ENCODE peak calls at places on chromosomes 16 and 17, in seven cellular contexts. L is BJ, E is transverse colon, S is breast epithelium, D is choroid plexus epithelial cell, C is GM20000, V is AG09319. O is an unnamed sample.

GRCh38 chr16:71896688-71897368 is 1.5 kb downstream of the IST1 start:
- DNase-seq in L (no peak), E (no peak), S (no peak), D (no peak), C (no peak), V (no peak), O (no peak)

GRCh38 chr17:44794699-44795413 is 35.2 kb downstream of the GJC1 start:
- DNase-seq in L (peak; percentile 82), E (no peak), S (no peak), D (peak; percentile 78), C (no peak), V (peak; percentile 43), O (no peak)

GRCh38 chr17:75152971-75153853 is 1.1 kb downstream of the JPT1 start:
- DNase-seq in L (no peak), E (peak; percentile 76), S (no peak), D (peak; percentile 33), C (peak; percentile 52), V (no peak), O (peak; percentile 58)

GRCh38 chr17:44655983-44656700 is at the start of gene MEIOC:
- DNase-seq in L (no peak), E (no peak), S (no peak), D (no peak), C (peak; percentile 76), V (no peak), O (no peak)

GRCh38 chr16:89658221-89658879 is 714 bp downstream of the SPATA33 start:
- DNase-seq in L (no peak), E (no peak), S (no peak), D (peak; percentile 15), C (peak; percentile 56), V (no peak), O (peak; percentile 83)

GRCh38 chr16:86398622-86399021 is 111.7 kb upstream of the FOXF1 start:
- DNase-seq in L (no peak), E (no peak), S (no peak), D (peak; percentile 44), C (no peak), V (no peak), O (no peak)

GRCh38 chr16:54512461-54512860 is 225.9 kb upstream of the IRX3 start:
- DNase-seq in L (no peak), E (no peak), S (no peak), D (no peak), C (no peak), V (no peak), O (no peak)

GRCh38 chr16:2475413-2476344 is 752 bp downstream of the TBC1D24 start:
- DNase-seq in L (no peak), E (peak; percentile 44), S (no peak), D (no peak), C (peak; percentile 73), V (no peak), O (no peak)

GRCh38 chr17:77148109-77148958 is 7.6 kb downstream of the SEC14L1 start:
- DNase-seq in L (no peak), E (no peak), S (no peak), D (no peak), C (no peak), V (no peak), O (no peak)

GRCh38 chr16:76639685-76640289 is 362.6 kb downstream of the CNTNAP4 start:
- DNase-seq in L (no peak), E (no peak), S (no peak), D (no peak), C (no peak), V (no peak), O (no peak)

GRCh38 chr17:40303009-40303657 is 5.8 kb upstream of the RARA start:
- DNase-seq in L (no peak), E (peak; percentile 62), S (no peak), D (peak; percentile 81), C (peak; percentile 57), V (peak; percentile 80), O (no peak)

GRCh38 chr16:69397821-69398521 is 12.2 kb upstream of the TERF2 start:
- DNase-seq in L (peak; percentile 14), E (no peak), S (no peak), D (peak; percentile 90), C (no peak), V (no peak), O (no peak)

GRCh38 chr17:81513669-81514484 is 1.3 kb upstream of the ACTG1 start:
- DNase-seq in L (no peak), E (peak; percentile 66), S (peak; percentile 72), D (peak; percentile 82), C (no peak), V (no peak), O (peak; percentile 95)

GRCh38 chr16:49560018-49560830 is 186.6 kb downstream of the C16orf78 start:
- DNase-seq in L (no peak), E (no peak), S (peak; percentile 43), D (no peak), C (no peak), V (no peak), O (no peak)

GRCh38 chr16:632486-633335 is 1.9 kb downstream of the WFIKKN1 start:
- DNase-seq in L (no peak), E (no peak), S (no peak), D (no peak), C (no peak), V (no peak), O (no peak)

GRCh38 chr17:35752945-35753764 is at the start of gene GAS2L2:
- DNase-seq in L (no peak), E (no peak), S (no peak), D (peak; percentile 30), C (no peak), V (no peak), O (no peak)

GRCh38 chr17:74356640-74357465 is 4.8 kb downstream of the BTBD17 start:
- DNase-seq in L (no peak), E (no peak), S (no peak), D (no peak), C (no peak), V (no peak), O (peak; percentile 54)

GRCh38 chr16:80366023-80366422 is 174.8 kb upstream of the DYNLRB2 start:
- DNase-seq in L (no peak), E (no peak), S (no peak), D (no peak), C (no peak), V (no peak), O (no peak)

GRCh38 chr16:89101303-89102034 is 7.8 kb downstream of the ACSF3 start:
- DNase-seq in L (no peak), E (no peak), S (no peak), D (no peak), C (no peak), V (no peak), O (no peak)

GRCh38 chr17:5210853-5211252 is 19.2 kb upstream of the ZNF594 start:
- DNase-seq in L (no peak), E (no peak), S (no peak), D (no peak), C (peak; percentile 26), V (no peak), O (no peak)

GRCh38 chr16:80739523-80739922 is 64.9 kb downstream of the CDYL2 start:
- DNase-seq in L (no peak), E (no peak), S (no peak), D (no peak), C (no peak), V (no peak), O (no peak)

DNA sequence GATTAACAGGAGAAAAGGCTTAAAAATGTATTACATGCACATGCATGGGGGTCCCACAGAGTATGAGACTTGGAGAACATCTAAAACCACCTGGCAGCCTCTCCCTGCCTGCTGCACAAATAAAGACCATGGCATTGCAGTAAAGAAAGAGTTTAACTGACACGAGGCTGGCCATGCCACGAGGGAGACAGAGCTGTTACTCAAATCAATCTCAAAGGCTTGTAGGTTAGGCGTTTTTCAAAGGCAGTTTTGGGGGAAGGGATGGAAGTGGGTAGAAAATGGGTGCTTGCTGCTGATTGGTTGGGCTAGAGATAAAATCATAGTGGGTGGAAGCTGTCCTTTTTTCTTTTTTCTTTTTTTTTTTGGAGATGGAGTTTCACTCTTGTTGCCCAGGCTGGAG is 17.3 kb upstream of the PSMD7 start:
- DNase-seq in L (no peak), E (no peak), S (no peak), D (no peak), C (no peak), V (no peak), O (no peak)
- TF ChIP-seq CTCF in L (no peak), E (no peak), S (no peak), D (no peak), C (no peak), V (no peak), O (no peak)

DNA sequence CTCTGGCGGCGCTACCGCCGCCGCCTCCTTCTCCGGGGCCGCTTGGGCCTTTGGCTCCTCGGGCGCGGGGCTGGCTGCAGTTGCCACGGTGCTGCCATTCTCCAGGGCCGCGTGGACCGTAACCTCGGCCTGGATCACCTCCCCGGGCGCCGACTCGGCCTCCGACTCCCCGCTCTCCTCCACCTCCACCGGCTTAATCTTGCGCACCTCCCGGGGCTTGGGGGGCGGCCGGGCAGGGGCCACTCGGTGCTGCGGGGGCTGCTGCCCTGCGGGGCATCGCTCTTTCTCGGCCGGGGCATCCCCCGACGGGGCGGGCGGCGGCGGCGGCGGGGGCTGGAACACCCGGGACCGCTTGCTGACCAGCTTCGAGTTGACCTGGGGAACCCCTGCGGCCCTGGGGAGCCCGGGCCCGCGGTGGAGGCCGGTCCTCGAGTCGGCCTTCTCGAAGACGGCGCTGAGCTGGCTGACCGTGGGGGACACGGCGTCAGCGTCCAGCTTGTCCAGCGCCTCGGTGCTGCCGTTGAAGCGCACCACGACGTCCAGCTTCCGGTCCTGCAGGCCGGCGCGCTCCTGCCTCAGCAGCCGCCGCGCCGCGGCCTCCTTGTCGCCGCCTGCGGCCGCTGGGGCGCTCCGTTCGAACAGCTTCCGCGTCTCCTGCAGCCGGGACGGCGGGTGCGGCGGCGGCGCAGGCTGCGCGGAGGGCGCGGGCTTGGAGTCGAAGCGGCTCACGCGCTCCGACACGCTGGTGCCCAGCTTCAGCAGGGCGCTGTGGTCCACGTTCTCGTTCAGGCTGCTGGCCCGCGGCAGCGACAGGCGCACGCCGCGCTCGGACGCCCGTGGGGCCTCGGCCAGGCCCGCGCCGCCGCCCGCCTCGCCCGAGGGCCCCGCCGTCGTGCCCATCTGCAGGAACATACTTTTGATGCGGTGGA is 788 bp downstream of the PPP1R9B start:
- DNase-seq in L (no peak), E (peak; percentile 74), S (no peak), D (peak; percentile 57), C (peak; percentile 73), V (no peak), O (peak; percentile 90)
- TF ChIP-seq CTCF in L (no peak), E (no peak), S (no peak), D (no peak), C (no peak), V (no peak), O (peak; percentile 31)

GRCh38 chr17:20009302-20010098 is at the start of gene SPECC1:
- DNase-seq in L (no peak), E (peak; percentile 86), S (peak; percentile 55), D (peak; percentile 61), C (peak; percentile 96), V (no peak), O (no peak)
- TF ChIP-seq CTCF in L (no peak), E (no peak), S (peak; percentile 80), D (peak; percentile 58), C (peak; percentile 84), V (peak; percentile 48), O (peak; percentile 93)

DNA sequence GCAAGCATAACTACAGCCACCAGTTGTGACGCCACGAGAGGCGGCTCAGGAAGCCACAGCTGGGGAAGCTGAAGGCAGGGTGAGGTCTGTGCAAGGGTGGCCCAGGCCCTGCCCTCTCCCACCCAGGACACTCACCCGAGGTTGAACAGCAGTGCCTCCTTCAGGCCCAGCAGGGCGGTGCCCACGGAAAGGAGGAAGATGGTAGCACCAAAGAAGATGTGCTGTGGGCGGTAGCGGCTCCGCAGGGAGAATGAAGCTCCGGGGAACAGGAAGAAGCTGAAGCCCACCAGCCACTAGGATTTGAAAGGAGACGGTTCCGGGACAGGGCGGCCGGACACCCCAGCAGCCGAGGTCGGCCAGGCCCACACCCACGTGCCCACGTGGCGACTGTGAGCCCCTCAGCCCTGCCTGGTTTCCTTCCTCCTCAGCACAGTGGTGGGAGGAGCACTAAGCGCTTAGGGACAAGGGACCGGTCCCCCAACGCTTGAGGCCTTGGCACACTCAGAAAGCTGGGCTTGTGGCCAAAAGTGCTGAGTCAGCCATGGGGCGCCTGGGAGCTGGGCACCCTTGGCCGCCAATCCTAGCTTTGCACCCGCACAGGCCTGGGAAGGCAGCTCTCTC is 11.0 kb downstream of the CYB561 start:
- DNase-seq in L (no peak), E (peak; percentile 83), S (peak; percentile 77), D (no peak), C (no peak), V (no peak), O (peak; percentile 81)
- TF ChIP-seq CTCF in L (peak; percentile 14), E (no peak), S (no peak), D (peak; percentile 32), C (no peak), V (no peak), O (peak; percentile 38)